ENCODE peak calls at places on chromosomes 6 and 20, in nine cellular contexts. M is NCI-H1092; S is neural progenitor cell; C is RWPE1; T is left kidney; G is left ventricle myocardium superior; J is IMR-90; Z is pancreas; D is activated CD4-positive, CD25-positive, alpha-beta regulatory T cell. A is an unnamed sample.

GRCh38 chr6:71592641-71593040 is 293.7 kb upstream of the RIMS1 start:
- DNase-seq in J (no peak), Z (no peak), S (no peak), D (no peak), M (no peak), G (no peak), C (no peak), T (no peak), A (no peak)

GRCh38 chr6:41712651-41713103 is 22.7 kb downstream of the TFEB start:
- DNase-seq in G (peak), Z (peak), J (no peak), M (peak), D (no peak), T (no peak), C (no peak), S (no peak), A (no peak)

GRCh38 chr6:18362058-18362561 is 25.0 kb upstream of the RNF144B start:
- DNase-seq in D (no peak), C (peak), S (no peak), T (no peak), M (no peak), J (peak), Z (no peak), G (no peak), A (no peak)

GRCh38 chr20:35947489-35947888 is 6.8 kb downstream of the SCAND1 start:
- DNase-seq in C (no peak), D (no peak), S (peak), M (no peak), J (peak), T (peak), G (no peak), Z (no peak), A (no peak)

GRCh38 chr6:36222924-36223323 is 26.4 kb downstream of the BRPF3 start:
- DNase-seq in C (no peak), S (no peak), G (no peak), J (no peak), Z (no peak), D (no peak), M (no peak), T (no peak), A (no peak)

GRCh38 chr6:41935685-41936072 is 5.9 kb downstream of the CCND3 start:
- DNase-seq in T (no peak), C (no peak), D (no peak), Z (no peak), G (no peak), S (no peak), M (no peak), J (no peak), A (no peak)

GRCh38 chr6:26159417-26160273 is 72.4 kb downstream of the HFE start:
- DNase-seq in J (no peak), T (peak), D (no peak), C (no peak), G (no peak), S (no peak), M (no peak), Z (no peak), A (peak)

GRCh38 chr6:43705996-43706395 is 18.4 kb upstream of the MRPS18A start:
- DNase-seq in M (no peak), S (no peak), C (no peak), G (no peak), T (peak), J (peak), Z (no peak), D (no peak), A (no peak)

GRCh38 chr6:153215242-153215641 is 84.2 kb upstream of the RGS17 start:
- DNase-seq in M (no peak), T (no peak), S (no peak), D (no peak), C (no peak), G (no peak), J (no peak), Z (no peak), A (no peak)

GRCh38 chr6:2020909-2021308 is 224.5 kb downstream of the GMDS start:
- DNase-seq in J (peak), S (no peak), T (no peak), Z (no peak), M (no peak), C (peak), G (no peak), D (no peak), A (no peak)

GRCh38 chr6:38567436-38567835 is 72.3 kb downstream of the BTBD9 start:
- DNase-seq in T (peak), D (no peak), S (no peak), C (peak), M (no peak), Z (peak), G (peak), J (peak), A (no peak)

GRCh38 chr6:31187780-31188194 is 17.3 kb upstream of the POU5F1 start:
- DNase-seq in D (no peak), T (no peak), C (no peak), G (no peak), J (no peak), Z (no peak), S (no peak), M (no peak), A (peak)

GRCh38 chr6:43623880-43624785 is 4.9 kb downstream of the GTPBP2 start:
- DNase-seq in G (peak), J (no peak), Z (no peak), C (no peak), T (no peak), D (no peak), S (no peak), M (no peak), A (no peak)

GRCh38 chr6:2129076-2129695 is 116.2 kb downstream of the GMDS start:
- DNase-seq in T (peak), J (no peak), Z (no peak), D (no peak), M (no peak), C (no peak), S (no peak), G (no peak), A (no peak)

GRCh38 chr6:25360611-25361010 is 81.4 kb downstream of the CARMIL1 start:
- DNase-seq in G (no peak), J (peak), Z (no peak), M (no peak), S (no peak), D (no peak), T (no peak), C (peak), A (no peak)

GRCh38 chr6:88823998-88824397 is 139.4 kb downstream of the RNGTT start:
- DNase-seq in T (no peak), C (peak), G (no peak), S (no peak), J (peak), D (no peak), Z (no peak), M (no peak), A (no peak)